ENCODE peak calls at places on chromosomes 12 and 14, in four cellular contexts. J is fibroblast of pulmonary artery, M is kidney, X is cardiac muscle cell. I is an unnamed sample.

GRCh38 chr14:58072288-58073071 is 79.5 kb downstream of the ARMH4 start:
- DNase-seq in J (peak), M (no peak), X (peak), I (no peak)

GRCh38 chr12:132798836-132799235 is 29.8 kb downstream of the GOLGA3 start:
- DNase-seq in J (no peak), M (no peak), X (no peak), I (no peak)

GRCh38 chr14:69574954-69575295 is 254 bp upstream of the CCDC177 start:
- DNase-seq in J (no peak), M (no peak), X (no peak), I (no peak)

GRCh38 chr12:23770202-23770938 is 179.1 kb downstream of the SOX5 start:
- DNase-seq in J (no peak), M (no peak), X (no peak), I (no peak)

GRCh38 chr12:102879144-102879763 is 37.8 kb downstream of the PAH start:
- DNase-seq in J (peak), M (no peak), X (peak), I (no peak)

GRCh38 chr12:80413462-80413861 is 30.6 kb upstream of the PTPRQ start:
- DNase-seq in J (no peak), M (no peak), X (no peak), I (no peak)

GRCh38 chr12:131135786-131136538 is 182.3 kb downstream of the ADGRD1 start:
- DNase-seq in J (no peak), M (peak), X (no peak), I (no peak)

GRCh38 chr12:101954681-101955080 is 77.3 kb downstream of the DRAM1 start:
- DNase-seq in J (no peak), M (no peak), X (no peak), I (no peak)

GRCh38 chr14:61203059-61203753 is 77.9 kb downstream of the TMEM30B start:
- DNase-seq in J (no peak), M (no peak), X (no peak), I (no peak)

GRCh38 chr14:41548666-41549065 is 58.0 kb upstream of the LRFN5 start:
- DNase-seq in J (peak), M (no peak), X (no peak), I (no peak)

GRCh38 chr12:3150308-3150670 is 73.1 kb downstream of the TSPAN9 start:
- DNase-seq in J (no peak), M (no peak), X (no peak), I (peak)

GRCh38 chr12:34348064-34348463 is 325.8 kb downstream of the ALG10 start:
- DNase-seq in J (no peak), M (no peak), X (no peak), I (no peak)

GRCh38 chr12:105741786-105742566 is 396.8 kb downstream of the NUAK1 start:
- DNase-seq in J (peak), M (no peak), X (no peak), I (no peak)

DNA sequence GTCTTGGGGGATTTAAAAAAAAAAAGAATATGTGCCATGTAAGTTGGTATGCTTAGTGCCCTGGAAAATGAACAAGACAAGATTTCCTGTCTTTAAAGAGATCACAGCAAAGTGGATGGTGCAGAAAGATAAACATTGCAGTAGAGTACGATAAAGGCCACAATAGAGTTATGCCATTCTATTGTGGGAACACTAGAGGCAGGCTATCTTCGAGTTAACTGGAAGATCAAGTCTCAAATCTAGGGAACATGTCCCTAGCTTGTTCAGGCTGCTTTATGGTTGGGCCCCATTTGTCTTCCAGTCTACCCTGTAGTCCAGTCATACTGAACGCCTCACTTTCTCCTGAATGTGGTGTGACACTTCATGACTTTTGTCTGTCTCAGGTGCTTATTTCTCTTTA is 18.7 kb upstream of the CCT2 start:
- DNase-seq in J (no peak), M (no peak), X (no peak), I (no peak)
- TF ChIP-seq CTCF in J (peak), M (no peak), X (no peak), I (peak)

DNA sequence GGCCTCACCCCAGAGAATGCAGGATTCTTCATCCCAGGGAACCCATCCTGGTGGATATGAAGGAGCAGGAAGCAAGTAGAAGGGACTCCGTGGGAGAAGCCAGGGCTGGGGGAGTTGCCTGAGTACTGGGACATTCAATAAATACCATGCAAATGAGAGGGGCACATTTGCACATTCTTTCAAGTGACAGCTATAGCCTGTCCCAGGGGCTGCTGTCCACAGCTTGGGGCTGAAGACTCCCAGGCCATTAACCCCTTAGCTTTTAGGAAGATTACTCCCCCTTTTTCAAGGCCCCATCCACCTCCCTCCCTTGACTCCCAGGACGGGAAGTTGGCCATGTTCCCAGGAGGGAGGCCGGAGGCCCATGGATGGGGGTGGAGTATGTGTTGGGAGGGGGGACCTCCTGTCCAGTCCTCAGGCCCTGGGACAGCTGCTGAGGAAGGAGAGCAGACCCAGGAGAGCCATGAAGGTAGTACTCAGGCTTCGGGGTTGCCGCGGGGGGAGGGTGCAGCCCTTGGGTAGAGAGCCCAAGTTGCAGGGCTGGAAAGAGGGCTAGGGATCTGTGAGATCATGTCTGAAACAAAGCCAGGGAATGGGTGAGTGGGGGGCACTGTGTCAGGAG is 974 bp upstream of the TNS2 start:
- DNase-seq in J (peak), M (peak), X (peak), I (peak)
- TF ChIP-seq CTCF in J (no peak), M (no peak), X (no peak), I (peak)

GRCh38 chr12:94875525-94875924 is 128.0 kb downstream of the NDUFA12 start:
- DNase-seq in J (peak), M (no peak), X (peak), I (no peak)
- TF ChIP-seq CTCF in J (peak), M (peak), X (no peak), I (peak)

DNA sequence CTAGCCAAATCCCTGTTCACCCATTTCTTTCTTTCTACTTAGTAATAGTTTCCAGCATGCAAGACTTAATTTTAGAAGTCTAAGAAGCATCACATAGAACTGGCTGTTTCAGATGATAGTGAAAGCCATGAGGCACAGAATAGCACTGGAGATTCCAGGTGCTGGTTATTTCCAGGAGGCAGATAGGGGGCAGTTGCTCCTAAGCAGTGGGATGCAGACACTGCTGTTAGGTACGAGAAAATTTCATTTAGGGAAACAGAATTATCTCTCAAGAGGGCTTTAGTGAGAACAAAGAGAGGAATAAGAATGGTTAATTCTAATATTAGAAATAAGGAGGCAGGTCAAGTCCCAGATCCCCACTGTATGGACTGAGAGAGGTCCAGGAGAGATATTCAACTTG is 3.6 kb upstream of the MDGA2 start:
- DNase-seq in J (no peak), M (no peak), X (peak), I (no peak)
- TF ChIP-seq CTCF in J (no peak), M (no peak), X (no peak), I (no peak)

I was measured in chondrocyte.